ENCODE peak calls at places on chromosomes 6 and 20, in five cellular contexts. X, W, M, F and A are unnamed samples.

GRCh38 chr6:1267790-1268762 is 43.8 kb upstream of the FOXQ1 start:
- DNase-seq in M (no peak), X (no peak), W (no peak), F (no peak), A (no peak)

GRCh38 chr6:142635130-142635529 is 309.8 kb downstream of the HIVEP2 start:
- DNase-seq in X (no peak), F (no peak), W (no peak), M (no peak), A (no peak)

GRCh38 chr6:27948237-27948636 is 8.8 kb upstream of the OR2B6 start:
- DNase-seq in M (no peak), W (no peak), X (no peak), F (no peak), A (no peak)

GRCh38 chr6:63598251-63599036 is 26.2 kb downstream of the LOC128125822 start:
- DNase-seq in W (peak; percentile 49), X (peak; percentile 83), F (peak; percentile 78), M (peak; percentile 88), A (peak; percentile 57)

GRCh38 chr6:22755605-22756004 is 186.2 kb downstream of the HDGFL1 start:
- DNase-seq in F (no peak), X (no peak), M (no peak), W (no peak), A (no peak)

GRCh38 chr6:24720131-24720603 is 1.2 kb upstream of the C6orf62 start:
- DNase-seq in F (peak; percentile 56), W (peak; percentile 75), M (peak; percentile 61), X (peak; percentile 88), A (peak; percentile 68)

GRCh38 chr6:5270093-5270680 is 8.9 kb downstream of the FARS2 start:
- DNase-seq in X (no peak), F (no peak), W (no peak), M (no peak), A (no peak)

GRCh38 chr6:88989215-88989614 is 25.8 kb upstream of the RNGTT start:
- DNase-seq in F (no peak), X (no peak), M (no peak), W (no peak), A (no peak)

GRCh38 chr6:157223021-157223430 is 100.3 kb downstream of the TMEM242 start:
- DNase-seq in F (no peak), W (no peak), M (no peak), X (no peak), A (no peak)

GRCh38 chr20:63549679-63550282 is 2.2 kb upstream of the SRMS start:
- DNase-seq in W (no peak), X (no peak), F (no peak), M (no peak), A (no peak)

GRCh38 chr6:7640607-7641577 is 50.9 kb downstream of the SNRNP48 start:
- DNase-seq in W (no peak), M (peak; percentile 8), X (no peak), F (no peak), A (no peak)

GRCh38 chr20:51811040-51811351 is 8.7 kb upstream of the SALL4 start:
- DNase-seq in F (no peak), M (no peak), W (no peak), X (no peak), A (no peak)

GRCh38 chr6:31797607-31798006 is 2.1 kb upstream of the VARS1 start:
- DNase-seq in F (no peak), M (no peak), X (peak; percentile 83), W (no peak), A (no peak)

GRCh38 chr6:19719691-19720127 is 117.5 kb upstream of the ID4 start:
- DNase-seq in X (no peak), W (peak; percentile 10), F (peak; percentile 15), M (peak; percentile 29), A (no peak)
- H3K27ac ChIP-seq in X (no peak overlapping the region), W (no peak overlapping the region), F (peak overlapping the region; percentile 69), M (no peak overlapping the region), A (no peak overlapping the region)

DNA sequence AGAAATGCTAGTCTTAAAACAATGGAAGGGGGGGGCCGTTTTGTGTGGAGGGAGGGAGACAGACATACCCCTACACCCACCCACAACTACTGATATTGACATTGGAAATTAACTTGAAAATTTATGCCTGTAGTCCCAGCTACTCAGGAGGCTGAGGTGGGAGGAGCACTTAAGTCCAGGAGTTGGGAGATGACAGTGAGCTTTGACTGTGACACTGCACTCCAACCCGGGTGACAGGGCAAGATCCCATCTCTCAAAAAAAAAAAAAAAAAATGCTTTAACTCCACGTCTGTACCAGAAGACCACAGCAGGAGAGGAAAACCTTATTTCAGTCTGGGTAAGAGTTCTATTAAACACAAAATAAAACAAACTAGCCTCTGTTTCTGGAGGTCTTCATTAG is 2.2 kb downstream of the TBC1D20 start:
- DNase-seq in X (no peak), M (no peak), F (no peak), W (no peak), A (no peak)
- H3K4me3 ChIP-seq in X (peak overlapping the region; percentile 83), M (no peak overlapping the region), F (peak overlapping the region; percentile 88), W (peak overlapping the region; percentile 92), A (peak overlapping the region; percentile 81)

DNA sequence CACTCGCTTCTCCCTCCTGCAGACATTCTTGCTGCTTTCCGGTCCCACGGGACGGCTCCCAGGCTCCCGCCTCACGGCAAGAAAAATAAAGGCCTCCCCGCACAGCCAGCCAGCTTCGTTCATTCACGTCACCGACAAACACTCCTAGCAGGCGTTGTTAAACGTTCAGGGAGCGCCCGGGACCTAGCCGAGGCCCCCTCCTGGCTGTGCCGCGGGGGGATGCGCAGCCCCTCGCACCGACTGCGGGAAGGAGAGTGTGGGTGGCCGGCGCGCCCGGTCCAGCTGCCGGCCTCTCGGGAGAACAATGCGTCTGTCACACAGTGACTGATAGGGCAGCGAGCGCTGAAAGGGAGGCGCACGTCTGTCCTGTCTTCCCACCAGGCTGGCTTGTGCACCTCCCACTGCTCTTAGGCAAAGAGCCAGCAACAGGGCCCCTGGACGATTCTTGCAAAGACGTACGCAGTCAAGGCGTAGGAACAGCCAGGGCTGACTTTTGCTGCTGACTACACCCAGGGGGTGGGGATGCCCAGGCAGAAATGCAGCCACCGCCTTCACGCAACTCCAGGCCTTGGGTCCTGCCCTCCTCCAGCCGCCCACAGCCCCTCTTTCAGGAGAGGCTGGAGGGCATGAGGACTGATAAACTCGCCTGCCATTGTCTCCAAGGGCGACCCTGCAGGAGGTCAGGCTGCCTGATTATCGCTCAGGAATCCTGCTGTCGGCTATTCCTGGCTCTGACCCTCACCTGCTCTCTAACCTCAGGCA is 61.8 kb upstream of the HDDC2 start:
- DNase-seq in X (no peak), F (peak; percentile 39), M (peak; percentile 96), W (peak; percentile 70), A (peak; percentile 54)
- H3K27ac ChIP-seq in X (no peak overlapping the region), F (no peak overlapping the region), M (peak overlapping the region; percentile 99), W (peak overlapping the region; percentile 70), A (peak overlapping the region; percentile 70)

GRCh38 chr20:610130-611046 is at the start of gene TCF15:
- DNase-seq in M (peak; percentile 78), X (peak; percentile 14), F (peak; percentile 100), W (peak; percentile 77), A (peak; percentile 53)
- H3K4me3 ChIP-seq in M (peak within 1 kb of the TSS; percentile 23), X (no peak within 1 kb of the TSS), F (no peak within 1 kb of the TSS), W (peak within 1 kb of the TSS; percentile 56), A (peak within 1 kb of the TSS; percentile 64)

GRCh38 chr20:34514897-34515483 is 1.2 kb upstream of the DYNLRB1 start:
- DNase-seq in M (no peak), X (no peak), F (no peak), W (no peak), A (no peak)
- H3K27ac ChIP-seq in M (no peak overlapping the region), X (peak overlapping the region; percentile 85), F (peak overlapping the region; percentile 92), W (peak overlapping the region; percentile 96), A (peak overlapping the region; percentile 96)

GRCh38 chr6:30160791-30161261 is at the start of gene TRIM10:
- DNase-seq in M (no peak), X (no peak), F (no peak), W (no peak), A (no peak)
- H3K4me3 ChIP-seq in M (no peak within 1 kb of the TSS), X (no peak within 1 kb of the TSS), F (no peak within 1 kb of the TSS), W (no peak within 1 kb of the TSS), A (no peak within 1 kb of the TSS)

GRCh38 chr6:81169166-81169565 is 583.3 kb downstream of the TENT5A start:
- DNase-seq in M (no peak), F (no peak), W (no peak), X (no peak), A (no peak)

GRCh38 chr6:81166770-81167169 is 585.7 kb downstream of the TENT5A start:
- DNase-seq in W (no peak), M (no peak), F (no peak), X (no peak), A (no peak)

DNA sequence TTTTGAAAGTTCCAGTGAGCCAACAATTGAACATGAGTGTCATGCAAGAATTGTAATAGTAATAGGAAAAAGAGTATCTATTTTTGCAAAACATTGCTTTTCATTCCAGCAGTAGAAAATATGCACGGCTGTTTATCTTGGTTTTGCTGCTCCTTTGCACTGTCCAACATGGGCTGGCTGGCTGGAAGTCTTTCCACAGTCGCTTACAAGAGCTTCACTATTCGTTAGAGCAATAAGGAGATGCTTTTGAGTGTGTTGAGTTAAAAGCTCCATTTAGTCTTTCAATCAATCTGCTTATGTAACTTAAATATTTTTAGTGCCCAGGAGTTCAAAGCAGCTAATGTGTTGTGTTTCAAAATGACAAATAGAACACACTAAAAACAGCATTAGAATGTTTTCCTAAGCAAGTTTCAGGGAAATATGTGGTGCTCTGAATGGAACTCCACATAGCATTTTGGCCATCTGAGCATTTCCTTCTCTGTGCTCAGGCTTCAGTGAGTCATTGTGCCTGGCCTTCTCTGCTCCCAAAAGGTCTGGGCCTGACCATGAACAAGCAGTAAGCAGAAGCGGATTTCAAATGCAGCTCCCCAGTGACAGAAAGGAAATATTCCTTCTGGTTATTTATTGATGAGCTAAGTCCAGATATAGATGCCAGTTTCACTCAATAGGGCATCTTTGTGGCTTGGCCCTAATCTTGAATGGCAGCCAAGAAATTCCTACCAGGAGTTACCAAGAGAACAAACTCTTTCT is 580.3 kb downstream of the TENT5A start:
- DNase-seq in M (peak; percentile 25), W (no peak), F (no peak), X (no peak), A (no peak)
- H3K27ac ChIP-seq in M (no peak overlapping the region), W (peak overlapping the region; percentile 31), F (peak overlapping the region; percentile 67), X (no peak overlapping the region), A (no peak overlapping the region)

DNA sequence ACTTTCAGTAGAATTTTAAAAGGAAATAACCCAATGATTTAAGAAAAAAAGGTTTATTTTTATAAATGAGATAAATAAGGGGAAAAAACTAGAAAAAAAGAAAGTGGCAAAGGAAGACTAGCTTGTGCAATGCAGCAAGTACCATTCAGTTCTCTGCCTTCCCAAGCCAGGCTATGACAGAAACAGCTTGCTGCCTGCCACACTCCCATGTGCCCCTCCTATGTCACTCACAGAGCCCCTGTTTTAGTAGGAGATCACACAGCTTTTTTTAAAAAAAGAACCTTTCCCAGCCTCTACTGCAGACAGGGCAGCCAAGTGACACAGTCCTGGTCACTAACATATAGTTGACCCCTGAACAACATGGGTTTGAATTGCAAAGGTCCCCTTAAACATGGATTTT is 13.5 kb downstream of the TBC1D7 start:
- DNase-seq in W (no peak), F (no peak), M (no peak), X (no peak), A (no peak)
- H3K4me3 ChIP-seq in W (no peak overlapping the region), F (no peak overlapping the region), M (no peak overlapping the region), X (no peak overlapping the region), A (no peak overlapping the region)